ENCODE peak calls at places on chromosomes 5 and 9, in ten cellular contexts. R, T, V, G, Z, Y, E, C, D and P are unnamed samples.

GRCh38 chr9:120921751-120922181 is 4.8 kb downstream of the TRAF1 start:
- DNase-seq in Y (no peak), D (no peak), Z (no peak), V (peak), T (no peak), C (no peak), R (no peak), E (no peak), G (no peak), P (no peak)

GRCh38 chr5:180380856-180381255 is 27.7 kb upstream of the GFPT2 start:
- DNase-seq in Z (no peak), V (no peak), T (no peak), G (no peak), E (no peak), D (no peak), R (no peak), Y (no peak), C (no peak), P (no peak)

GRCh38 chr9:15942806-15943424 is 390.1 kb downstream of the CCDC171 start:
- DNase-seq in G (peak), V (no peak), C (peak), D (no peak), T (peak), E (no peak), Y (no peak), R (peak), Z (no peak), P (no peak)

GRCh38 chr9:133951265-133951664 is 40.9 kb downstream of the VAV2 start:
- DNase-seq in D (no peak), C (no peak), Z (no peak), G (no peak), R (no peak), V (no peak), Y (no peak), T (no peak), E (no peak), P (no peak)

GRCh38 chr5:83726912-83727311 is 6.3 kb upstream of the HAPLN1 start:
- DNase-seq in T (peak), Y (no peak), D (peak), C (no peak), Z (no peak), R (no peak), V (no peak), E (no peak), G (no peak), P (no peak)

GRCh38 chr5:82593481-82593880 is 315.3 kb upstream of the RPS23 start:
- DNase-seq in Y (no peak), V (no peak), T (peak), R (no peak), E (no peak), Z (no peak), C (peak), D (peak), G (peak), P (no peak)

GRCh38 chr9:105309531-105309931 is 65.1 kb downstream of the SLC44A1 start:
- DNase-seq in G (no peak), C (no peak), V (no peak), E (no peak), Y (no peak), D (no peak), R (no peak), T (no peak), Z (no peak), P (no peak)

GRCh38 chr5:16160706-16161105 is 18.9 kb downstream of the MARCHF11 start:
- DNase-seq in Z (peak), R (no peak), T (peak), G (peak), E (no peak), Y (no peak), C (peak), V (peak), D (peak), P (peak)

GRCh38 chr5:157540124-157540523 is 35.5 kb downstream of the ADAM19 start:
- DNase-seq in D (no peak), V (no peak), Z (no peak), R (no peak), G (no peak), C (no peak), Y (no peak), E (no peak), T (peak), P (no peak)

GRCh38 chr9:126661521-126662251 is 48.0 kb downstream of the LMX1B start:
- DNase-seq in C (peak), Z (no peak), T (peak), Y (no peak), D (no peak), G (no peak), R (no peak), E (no peak), V (no peak), P (no peak)
- TF ChIP-seq CTCF in C (no peak), Z (peak), T (no peak), Y (no peak), D (no peak), G (no peak), R (no peak), E (no peak), V (peak), P (no peak)

DNA sequence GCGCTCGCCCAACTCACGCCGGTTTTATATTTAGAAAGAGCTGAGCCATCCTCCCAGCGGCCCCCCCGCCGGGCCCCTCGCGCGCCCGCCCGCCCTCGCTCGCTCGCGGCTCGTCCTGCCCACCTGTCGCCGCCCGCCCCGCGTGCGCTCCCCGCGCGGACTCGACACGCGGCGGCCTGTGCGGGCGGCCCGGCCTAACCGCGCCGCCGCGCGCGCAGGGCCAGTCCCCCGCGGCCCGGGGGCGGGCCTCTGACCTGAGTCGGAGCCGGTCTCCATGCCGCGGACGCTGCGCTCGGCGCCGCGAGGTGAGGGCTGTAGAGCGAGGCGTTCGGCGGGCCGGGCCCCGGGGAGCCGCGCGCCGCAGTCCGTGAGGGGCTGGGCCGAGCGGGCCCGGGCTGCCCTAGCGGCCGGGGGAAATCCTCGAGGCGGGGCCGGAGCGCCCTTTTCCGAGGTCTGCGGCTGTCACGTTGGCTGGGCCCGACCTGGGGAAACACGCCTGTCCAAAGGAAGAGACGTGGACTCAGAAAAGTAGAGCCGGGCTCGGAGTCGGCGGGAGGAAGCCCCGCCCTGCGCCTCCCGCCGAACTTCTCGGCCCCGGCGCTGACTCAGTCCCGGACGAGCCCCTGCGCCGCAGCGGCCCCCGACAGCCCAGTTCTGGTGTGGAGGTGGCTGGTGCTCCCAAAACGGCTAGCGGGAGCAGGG is at the start of gene ECPAS:
- DNase-seq in G (peak), R (peak), D (peak), V (peak), C (peak), Z (no peak), E (peak), T (peak), Y (peak), P (peak)
- H3K4me3 ChIP-seq in G (peak), R (peak), D (peak), V (peak), C (peak), Z (peak), E (peak), T (peak), Y (peak), P (peak)

DNA sequence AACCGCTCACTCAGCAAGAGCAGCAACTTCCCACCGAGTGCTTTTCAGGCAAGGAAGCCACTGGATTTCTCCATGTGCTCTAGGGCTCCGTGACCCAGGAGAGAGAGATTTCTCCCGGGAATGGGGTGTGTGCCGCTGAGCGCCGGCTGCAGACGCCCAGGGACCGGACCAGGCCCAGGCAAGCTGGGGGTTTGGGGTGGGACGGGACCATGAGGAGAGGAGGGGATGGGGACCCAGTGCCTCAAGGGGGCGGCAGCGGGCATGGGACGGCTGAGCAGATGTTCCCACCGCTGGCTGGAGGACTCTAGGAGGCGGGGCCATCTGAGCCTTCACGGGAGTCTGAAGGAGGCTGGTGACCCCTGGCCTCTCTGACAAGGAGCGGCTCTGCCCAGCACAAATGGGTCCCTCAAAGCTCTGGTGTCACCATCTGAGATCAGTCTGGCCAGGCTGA is 8.5 kb downstream of the LCN9 start:
- DNase-seq in G (no peak), E (no peak), C (no peak), Z (no peak), V (peak), R (no peak), T (no peak), D (no peak), Y (no peak), P (no peak)
- TF ChIP-seq CTCF in G (no peak), E (no peak), C (no peak), Z (no peak), V (peak), R (no peak), T (no peak), D (no peak), Y (no peak), P (peak)

GRCh38 chr5:115402822-115403577 is 106.5 kb upstream of the CCDC112 start:
- DNase-seq in Y (no peak), R (no peak), G (peak), D (peak), C (peak), Z (no peak), V (no peak), T (peak), E (no peak), P (no peak)
- H3K4me3 ChIP-seq in Y (no peak), R (no peak), G (no peak), D (no peak), C (no peak), Z (no peak), V (no peak), T (no peak), E (no peak), P (no peak)

GRCh38 chr9:122264360-122265264 is at the start of the genes MRRF and RBM18:
- DNase-seq in V (peak), C (peak), R (peak), T (peak), D (peak), E (peak), Z (peak), G (peak), Y (peak), P (peak)
- TF ChIP-seq CTCF in V (no peak), C (no peak), R (peak), T (no peak), D (no peak), E (no peak), Z (no peak), G (no peak), Y (no peak), P (no peak)

GRCh38 chr5:146877178-146877681 is 1.3 kb downstream of the PPP2R2B start:
- DNase-seq in Z (no peak), T (no peak), R (no peak), C (no peak), D (no peak), V (no peak), G (no peak), E (no peak), Y (no peak), P (no peak)
- H3K4me3 ChIP-seq in Z (peak), T (no peak), R (peak), C (no peak), D (peak), V (peak), G (no peak), E (peak), Y (peak), P (no peak)